ENCODE peak calls at places on chromosome 9, in six cellular contexts. J is A549; I is activated CD8-positive, alpha-beta T cell treated with anti-CD3 and anti-CD28 coated beads for 36 hours; D is psoas muscle; Y is GM13976; M is GM12865. Z is an unnamed sample.
A peak's percentile ranks its signal among the peaks of the same experiment; 100 is the strongest.

GRCh38 chr9:76620586-76620985 is 143.7 kb upstream of the PCA3 start:
- DNase-seq in J (no peak), I (no peak), D (no peak), Y (no peak), M (no peak), Z (no peak)

GRCh38 chr9:137192859-137193258 is 4.4 kb downstream of the SSNA1 start:
- DNase-seq in J (no peak), I (no peak), D (no peak), Y (no peak), M (no peak), Z (no peak)

GRCh38 chr9:18422296-18423036 is 51.5 kb upstream of the ADAMTSL1 start:
- DNase-seq in J (no peak), I (no peak), D (no peak), Y (no peak), M (no peak), Z (no peak)

GRCh38 chr9:134377976-134378375 is 51.7 kb downstream of the RXRA start:
- DNase-seq in J (peak; percentile 67), I (no peak), D (peak; percentile 85), Y (no peak), M (no peak), Z (no peak)

GRCh38 chr9:121744002-121744686 is 92.7 kb downstream of the DAB2IP start:
- DNase-seq in J (peak; percentile 90), I (peak; percentile 80), D (peak; percentile 65), Y (peak; percentile 81), M (peak; percentile 74), Z (no peak)

GRCh38 chr9:5850735-5851122 is 17.8 kb upstream of the ERMP1 start:
- DNase-seq in J (no peak), I (no peak), D (no peak), Y (no peak), M (no peak), Z (no peak)

GRCh38 chr9:82161876-82162275 is 173.3 kb downstream of the SPATA31D1 start:
- DNase-seq in J (no peak), I (no peak), D (no peak), Y (no peak), M (no peak), Z (no peak)

GRCh38 chr9:125681086-125681622 is 25.9 kb downstream of the MAPKAP1 start:
- DNase-seq in J (no peak), I (no peak), D (no peak), Y (no peak), M (no peak), Z (no peak)

GRCh38 chr9:5817776-5818336 is 15.1 kb downstream of the ERMP1 start:
- DNase-seq in J (no peak), I (no peak), D (no peak), Y (no peak), M (no peak), Z (no peak)

GRCh38 chr9:128902351-128903078 is 18.3 kb upstream of the PHYHD1 start:
- DNase-seq in J (no peak), I (peak; percentile 94), D (no peak), Y (peak; percentile 88), M (peak; percentile 90), Z (peak; percentile 56)

GRCh38 chr9:33082538-33083326 is 6.3 kb upstream of the SMU1 start:
- DNase-seq in J (no peak), I (peak; percentile 39), D (no peak), Y (no peak), M (peak; percentile 36), Z (no peak)

GRCh38 chr9:110152704-110153374 is 55.1 kb downstream of the C9orf152 start:
- DNase-seq in J (peak; percentile 19), I (peak; percentile 31), D (no peak), Y (no peak), M (peak; percentile 68), Z (no peak)

GRCh38 chr9:108865037-108865436 is 3.0 kb downstream of the ACTL7A start:
- DNase-seq in J (no peak), I (no peak), D (no peak), Y (no peak), M (no peak), Z (no peak)

GRCh38 chr9:1274334-1274733 is 224.2 kb downstream of the DMRT2 start:
- DNase-seq in J (no peak), I (no peak), D (no peak), Y (no peak), M (no peak), Z (no peak)

GRCh38 chr9:129235931-129236331 is 57.9 kb upstream of the IER5L start:
- DNase-seq in J (no peak), I (peak; percentile 83), D (peak; percentile 9), Y (no peak), M (peak; percentile 73), Z (no peak)

GRCh38 chr9:124658165-124659017 is 112.7 kb downstream of the NR6A1 start:
- DNase-seq in J (peak; percentile 95), I (peak; percentile 73), D (peak; percentile 58), Y (peak; percentile 63), M (peak; percentile 92), Z (peak; percentile 20)

GRCh38 chr9:96241391-96241809 is 60.6 kb downstream of the HSD17B3 start:
- DNase-seq in J (no peak), I (peak; percentile 81), D (no peak), Y (no peak), M (peak; percentile 53), Z (no peak)

GRCh38 chr9:125143377-125144090 is at the start of gene SCAI:
- DNase-seq in J (peak; percentile 98), I (peak; percentile 100), D (peak; percentile 99), Y (peak; percentile 98), M (peak; percentile 100), Z (peak; percentile 90)

GRCh38 chr9:134046894-134047681 is 20.7 kb downstream of the BRD3 start:
- DNase-seq in J (no peak), I (no peak), D (peak; percentile 19), Y (no peak), M (no peak), Z (no peak)

GRCh38 chr9:95573463-95573862 is 56.7 kb upstream of the PTCH1 start:
- DNase-seq in J (no peak), I (no peak), D (no peak), Y (no peak), M (no peak), Z (no peak)

GRCh38 chr9:94900222-94901018 is 173.9 kb downstream of the AOPEP start:
- DNase-seq in J (no peak), I (no peak), D (no peak), Y (no peak), M (no peak), Z (no peak)

GRCh38 chr9:97689401-97689800 is 7.7 kb downstream of the XPA start:
- DNase-seq in J (no peak), I (no peak), D (no peak), Y (no peak), M (no peak), Z (no peak)

GRCh38 chr9:3028535-3028934 is 184.6 kb upstream of the PUM3 start:
- DNase-seq in J (no peak), I (no peak), D (no peak), Y (no peak), M (no peak), Z (no peak)

GRCh38 chr9:16715404-16715803 is 155.1 kb downstream of the BNC2 start:
- DNase-seq in J (no peak), I (no peak), D (no peak), Y (no peak), M (no peak), Z (no peak)

GRCh38 chr9:107155244-107155817 is 127.7 kb upstream of the RAD23B start:
- DNase-seq in J (no peak), I (no peak), D (no peak), Y (no peak), M (no peak), Z (no peak)
- TF ChIP-seq CTCF in J (no peak), I (no peak), D (no peak), Y (no peak), M (no peak), Z (no peak)

GRCh38 chr9:98848450-98849149 is 41.1 kb downstream of the GALNT12 start:
- DNase-seq in J (peak; percentile 83), I (peak; percentile 87), D (peak; percentile 87), Y (peak; percentile 83), M (peak; percentile 85), Z (peak; percentile 59)
- TF ChIP-seq CTCF in J (peak; percentile 93), I (peak; percentile 95), D (peak; percentile 94), Y (peak; percentile 95), M (peak; percentile 94), Z (peak; percentile 59)

DNA sequence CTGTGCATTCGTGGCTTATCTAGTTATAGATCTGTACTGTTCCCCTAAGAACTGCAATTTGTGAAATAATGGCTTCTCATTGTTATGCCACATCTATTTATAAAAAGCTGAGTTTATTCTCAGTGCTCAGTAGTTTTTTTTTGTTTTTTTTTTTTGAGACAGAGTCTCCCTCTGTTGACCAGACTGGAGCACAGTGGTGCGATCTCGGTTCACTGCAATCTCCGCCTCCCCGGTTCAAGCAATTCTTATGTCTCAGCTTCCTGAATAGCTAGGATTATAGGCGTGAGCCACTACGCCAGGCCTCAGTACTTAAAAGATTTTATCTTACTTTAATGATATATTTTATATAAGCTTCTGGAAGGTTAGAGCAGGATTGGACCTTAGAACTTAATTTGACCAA is 19.0 kb downstream of the SEC61B start:
- DNase-seq in J (no peak), I (no peak), D (no peak), Y (no peak), M (no peak), Z (no peak)
- TF ChIP-seq CTCF in J (no peak), I (no peak), D (no peak), Y (no peak), M (no peak), Z (no peak)

GRCh38 chr9:75333624-75334023 is 245.3 kb downstream of the OSTF1 start:
- DNase-seq in J (no peak), I (no peak), D (no peak), Y (no peak), M (no peak), Z (no peak)
- TF ChIP-seq CTCF in J (no peak), I (no peak), D (peak; percentile 23), Y (no peak), M (no peak), Z (no peak)

GRCh38 chr9:89730715-89731114 is 125.9 kb downstream of the GADD45G start:
- DNase-seq in J (no peak), I (no peak), D (no peak), Y (no peak), M (no peak), Z (no peak)
- TF ChIP-seq CTCF in J (no peak), I (no peak), D (no peak), Y (no peak), M (no peak), Z (no peak)

DNA sequence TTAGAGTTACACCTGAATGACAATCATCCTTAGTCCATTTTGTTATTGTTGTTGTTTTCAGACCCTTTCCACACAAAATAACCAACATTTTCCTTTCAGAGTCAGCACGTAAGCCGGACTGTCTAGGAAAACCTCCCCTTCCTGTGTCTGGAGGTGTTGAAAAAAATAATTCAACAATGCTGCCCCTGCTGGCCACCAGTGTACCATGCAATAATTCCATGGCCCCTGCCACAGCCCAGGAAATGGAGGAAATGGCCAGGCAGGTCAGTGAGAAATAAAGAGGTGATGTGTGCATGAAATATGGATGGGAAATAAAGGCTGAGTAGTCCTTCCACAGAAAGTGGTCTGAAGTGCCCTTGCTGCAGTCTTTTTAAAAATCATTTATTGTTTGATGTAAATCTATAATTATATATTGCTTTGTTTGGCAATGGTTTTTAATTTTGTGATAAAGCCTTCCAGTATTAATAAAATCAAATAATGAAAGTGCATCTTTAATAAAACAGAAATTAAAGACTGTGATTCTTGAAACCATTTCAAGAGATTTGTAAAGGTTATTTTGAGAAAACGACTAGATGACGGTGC is 152.8 kb upstream of the PAPPA start:
- DNase-seq in J (no peak), I (peak; percentile 4), D (no peak), Y (peak; percentile 2), M (peak; percentile 11), Z (no peak)
- TF ChIP-seq CTCF in J (peak; percentile 35), I (peak; percentile 56), D (peak; percentile 47), Y (no peak), M (peak; percentile 42), Z (no peak)